ENCODE peak calls at places on chromosomes 16 and 17, in six cellular contexts. W is fibroblast of lung; Q is neural crest cell; D is stimulated activated CD8-positive, alpha-beta memory T cell treated with anti-CD3 and anti-CD28 coated beads, Interleukin-7, amount 100 ng/mL, for 1 hour; E is mucosa of gallbladder; V is activated naive CD4-positive, alpha-beta T cell treated with anti-CD3 and anti-CD28 coated beads, Interleukin-2, amount 50 U/mL, for 16 hours. C is an unnamed sample.

GRCh38 chr16:54986404-54986803 is 55.7 kb downstream of the IRX5 start:
- DNase-seq in W (no peak), V (no peak), D (no peak), E (no peak), Q (no peak), C (no peak)

GRCh38 chr17:73400915-73401545 is 89.2 kb upstream of the CDC42EP4 start:
- DNase-seq in Q (no peak), V (no peak), E (no peak), W (no peak), D (no peak), C (no peak)

GRCh38 chr17:2707721-2708584 is 3.6 kb downstream of the CLUH start:
- DNase-seq in D (no peak), Q (peak; percentile 39), E (no peak), V (peak; percentile 21), W (peak; percentile 31), C (no peak)

GRCh38 chr16:16167927-16168326 is 55.4 kb downstream of the ABCC6 start:
- DNase-seq in V (no peak), D (no peak), W (no peak), Q (no peak), E (no peak), C (no peak)

GRCh38 chr17:51540151-51540550 is 279.8 kb downstream of the UTP18 start:
- DNase-seq in Q (no peak), V (no peak), D (no peak), W (no peak), E (no peak), C (no peak)

GRCh38 chr16:19143241-19143640 is 24.8 kb upstream of the SYT17 start:
- DNase-seq in W (no peak), D (no peak), Q (no peak), V (no peak), E (no peak), C (no peak)

GRCh38 chr17:37088459-37088858 is 139.7 kb downstream of the AATF start:
- DNase-seq in W (no peak), D (no peak), Q (no peak), V (no peak), E (no peak), C (no peak)

GRCh38 chr16:4371481-4372314 is at the start of gene VASN:
- DNase-seq in Q (peak; percentile 65), W (peak; percentile 75), D (peak; percentile 50), E (peak; percentile 80), V (peak; percentile 75), C (peak; percentile 91)

GRCh38 chr17:40646791-40647548 is 648 bp downstream of the SMARCE1 start:
- DNase-seq in D (no peak), Q (peak; percentile 32), E (no peak), V (no peak), W (no peak), C (no peak)

GRCh38 chr16:66390346-66391108 is 24.0 kb downstream of the CDH5 start:
- DNase-seq in E (no peak), D (no peak), Q (no peak), W (no peak), V (no peak), C (peak; percentile 47)

GRCh38 chr16:57036945-57037344 is 47.6 kb downstream of the NLRC5 start:
- DNase-seq in W (no peak), E (no peak), Q (no peak), V (no peak), D (no peak), C (no peak)

GRCh38 chr16:75304521-75305363 is 53.3 kb upstream of the BCAR1 start:
- DNase-seq in D (no peak), E (peak; percentile 20), V (no peak), W (peak; percentile 89), Q (no peak), C (no peak)

GRCh38 chr16:88739975-88740726 is 33.8 kb downstream of the CTU2 start:
- DNase-seq in D (no peak), W (no peak), Q (no peak), V (no peak), E (no peak), C (no peak)

GRCh38 chr16:77289331-77289809 is 90.2 kb downstream of the SYCE1L start:
- DNase-seq in D (no peak), E (no peak), W (peak; percentile 68), Q (no peak), V (no peak), C (no peak)

GRCh38 chr17:36545093-36545464 is 360 bp downstream of the GGNBP2 start:
- DNase-seq in V (no peak), D (no peak), Q (no peak), W (no peak), E (no peak), C (no peak)

GRCh38 chr16:5062051-5062450 is 3.7 kb downstream of the C16orf89 start:
- DNase-seq in W (no peak), D (no peak), Q (no peak), E (no peak), V (no peak), C (no peak)

GRCh38 chr16:84849751-84850150 is 30.0 kb downstream of the CRISPLD2 start:
- DNase-seq in W (no peak), D (no peak), E (no peak), Q (no peak), V (no peak), C (no peak)

GRCh38 chr17:19243838-19244237 is 6.7 kb downstream of the EPN2 start:
- DNase-seq in E (no peak), W (no peak), D (no peak), Q (no peak), V (no peak), C (no peak)

GRCh38 chr16:84773312-84773711 is 46.5 kb upstream of the CRISPLD2 start:
- DNase-seq in Q (no peak), V (no peak), D (no peak), E (no peak), W (no peak), C (no peak)

GRCh38 chr17:58317421-58318064 is 11.1 kb downstream of the TSPOAP1 start:
- DNase-seq in V (peak; percentile 73), W (peak; percentile 51), Q (no peak), E (no peak), D (no peak), C (no peak)

GRCh38 chr17:79804856-79805696 is 8.2 kb upstream of the CBX8 start:
- DNase-seq in D (no peak), Q (no peak), V (no peak), W (no peak), E (no peak), C (no peak)

GRCh38 chr17:80941743-80942211 is 49.9 kb upstream of the CHMP6 start:
- DNase-seq in Q (no peak), W (peak; percentile 55), V (peak; percentile 3), E (peak; percentile 23), D (no peak), C (no peak)

C was measured in type B pancreatic cell.